ENCODE peak calls at places on chromosome X, in seven cellular contexts. One of them, this sample, is unnamed.

GRCh38 chrX:144715356-144715755 is 531.9 kb upstream of the SPANXN1 start:
- DNase-seq in uterus: no peak
- DNase-seq in H9: no peak
- DNase-seq in fibroblast of lung: no peak
- DNase-seq in PC-9: no peak
- DNase-seq in heart left ventricle: no peak
- DNase-seq in bronchial epithelial cell: no peak
- DNase-seq in this sample: no peak

GRCh38 chrX:150848914-150849365 is 49.5 kb downstream of the CD99L2 start:
- DNase-seq in heart left ventricle: no peak
- DNase-seq in bronchial epithelial cell: peak; percentile 96
- DNase-seq in H9: no peak
- DNase-seq in uterus: no peak
- DNase-seq in PC-9: peak; percentile 39
- DNase-seq in fibroblast of lung: no peak
- DNase-seq in this sample: peak; percentile 2

GRCh38 chrX:78124304-78124703 is 15.1 kb downstream of the TAF9B start:
- DNase-seq in bronchial epithelial cell: no peak
- DNase-seq in H9: no peak
- DNase-seq in fibroblast of lung: no peak
- DNase-seq in PC-9: no peak
- DNase-seq in heart left ventricle: no peak
- DNase-seq in uterus: no peak
- DNase-seq in this sample: no peak

GRCh38 chrX:102599950-102600579 is 750 bp downstream of the ARMCX5 start:
- DNase-seq in H9: no peak
- DNase-seq in bronchial epithelial cell: peak; percentile 15
- DNase-seq in fibroblast of lung: peak; percentile 48
- DNase-seq in uterus: no peak
- DNase-seq in heart left ventricle: no peak
- DNase-seq in PC-9: no peak
- DNase-seq in this sample: no peak

GRCh38 chrX:43557792-43558191 is 98.3 kb upstream of the MAOA start:
- DNase-seq in bronchial epithelial cell: peak; percentile 50
- DNase-seq in H9: peak; percentile 45
- DNase-seq in uterus: peak; percentile 33
- DNase-seq in heart left ventricle: no peak
- DNase-seq in PC-9: peak; percentile 6
- DNase-seq in fibroblast of lung: peak; percentile 36
- DNase-seq in this sample: no peak

GRCh38 chrX:112865464-112866025 is 24.9 kb upstream of the AMOT start:
- DNase-seq in bronchial epithelial cell: no peak
- DNase-seq in fibroblast of lung: no peak
- DNase-seq in heart left ventricle: no peak
- DNase-seq in PC-9: no peak
- DNase-seq in uterus: no peak
- DNase-seq in H9: no peak
- DNase-seq in this sample: no peak

GRCh38 chrX:39331062-39331704 is 529.9 kb downstream of the MID1IP1 start:
- DNase-seq in uterus: no peak
- DNase-seq in H9: no peak
- DNase-seq in bronchial epithelial cell: no peak
- DNase-seq in heart left ventricle: no peak
- DNase-seq in PC-9: no peak
- DNase-seq in fibroblast of lung: peak; percentile 45
- DNase-seq in this sample: no peak

GRCh38 chrX:132786217-132786616 is 172.2 kb downstream of the HS6ST2 start:
- DNase-seq in fibroblast of lung: peak; percentile 48
- DNase-seq in uterus: no peak
- DNase-seq in H9: no peak
- DNase-seq in heart left ventricle: no peak
- DNase-seq in PC-9: no peak
- DNase-seq in bronchial epithelial cell: no peak
- DNase-seq in this sample: peak; percentile 43

GRCh38 chrX:19739683-19740082 is 147.7 kb downstream of the SH3KBP1 start:
- DNase-seq in PC-9: peak; percentile 61
- DNase-seq in heart left ventricle: peak; percentile 40
- DNase-seq in bronchial epithelial cell: peak; percentile 57
- DNase-seq in fibroblast of lung: peak; percentile 60
- DNase-seq in H9: peak; percentile 59
- DNase-seq in uterus: peak; percentile 33
- DNase-seq in this sample: no peak

GRCh38 chrX:29090811-29091210 is 503.6 kb downstream of the IL1RAPL1 start:
- DNase-seq in H9: no peak
- DNase-seq in fibroblast of lung: peak; percentile 19
- DNase-seq in bronchial epithelial cell: peak; percentile 1
- DNase-seq in PC-9: no peak
- DNase-seq in uterus: no peak
- DNase-seq in heart left ventricle: no peak
- DNase-seq in this sample: no peak

GRCh38 chrX:45598841-45599240 is 398.2 kb upstream of the DIPK2B start:
- DNase-seq in H9: no peak
- DNase-seq in PC-9: no peak
- DNase-seq in heart left ventricle: no peak
- DNase-seq in bronchial epithelial cell: no peak
- DNase-seq in uterus: no peak
- DNase-seq in fibroblast of lung: peak; percentile 83
- DNase-seq in this sample: no peak

GRCh38 chrX:9465380-9466114 is 689 bp downstream of the TBL1X start:
- DNase-seq in H9: no peak
- DNase-seq in fibroblast of lung: peak; percentile 10
- DNase-seq in uterus: no peak
- DNase-seq in PC-9: peak; percentile 17
- DNase-seq in bronchial epithelial cell: no peak
- DNase-seq in heart left ventricle: peak; percentile 66
- DNase-seq in this sample: no peak

GRCh38 chrX:154545673-154546274 is 872 bp downstream of the G6PD start:
- DNase-seq in H9: no peak
- DNase-seq in heart left ventricle: no peak
- DNase-seq in uterus: no peak
- DNase-seq in fibroblast of lung: no peak
- DNase-seq in PC-9: no peak
- DNase-seq in bronchial epithelial cell: no peak
- DNase-seq in this sample: no peak

GRCh38 chrX:68714856-68715255 is 67.4 kb downstream of the STARD8 start:
- DNase-seq in heart left ventricle: no peak
- DNase-seq in H9: no peak
- DNase-seq in PC-9: no peak
- DNase-seq in bronchial epithelial cell: no peak
- DNase-seq in uterus: no peak
- DNase-seq in fibroblast of lung: no peak
- DNase-seq in this sample: no peak

GRCh38 chrX:120512222-120512621 is 43.1 kb upstream of the LAMP2 start:
- DNase-seq in H9: no peak
- DNase-seq in fibroblast of lung: no peak
- DNase-seq in bronchial epithelial cell: no peak
- DNase-seq in uterus: no peak
- DNase-seq in PC-9: no peak
- DNase-seq in heart left ventricle: no peak
- DNase-seq in this sample: no peak

GRCh38 chrX:120512627-120513026 is 43.5 kb upstream of the LAMP2 start:
- DNase-seq in uterus: no peak
- DNase-seq in PC-9: no peak
- DNase-seq in fibroblast of lung: no peak
- DNase-seq in H9: no peak
- DNase-seq in bronchial epithelial cell: no peak
- DNase-seq in heart left ventricle: no peak
- DNase-seq in this sample: no peak

GRCh38 chrX:120517936-120518335 is 42.8 kb downstream of the CUL4B start:
- DNase-seq in H9: no peak
- DNase-seq in fibroblast of lung: peak; percentile 85
- DNase-seq in PC-9: no peak
- DNase-seq in uterus: no peak
- DNase-seq in bronchial epithelial cell: peak; percentile 72
- DNase-seq in heart left ventricle: no peak
- DNase-seq in this sample: peak; percentile 18

GRCh38 chrX:120514236-120514635 is 45.1 kb upstream of the LAMP2 start:
- DNase-seq in heart left ventricle: no peak
- DNase-seq in fibroblast of lung: peak; percentile 8
- DNase-seq in uterus: no peak
- DNase-seq in bronchial epithelial cell: peak; percentile 24
- DNase-seq in H9: peak; percentile 24
- DNase-seq in PC-9: no peak
- DNase-seq in this sample: no peak
- TF ChIP-seq CTCF in heart left ventricle: no peak
- TF ChIP-seq CTCF in fibroblast of lung: no peak
- TF ChIP-seq CTCF in uterus: no peak
- TF ChIP-seq CTCF in bronchial epithelial cell: peak; percentile 39
- TF ChIP-seq CTCF in H9: peak; percentile 63
- TF ChIP-seq CTCF in PC-9: peak; percentile 75
- TF ChIP-seq CTCF in this sample: peak; percentile 30

GRCh38 chrX:123186796-123187195 is 2.7 kb downstream of the GRIA3 start:
- DNase-seq in uterus: no peak
- DNase-seq in heart left ventricle: no peak
- DNase-seq in fibroblast of lung: no peak
- DNase-seq in H9: no peak
- DNase-seq in PC-9: no peak
- DNase-seq in bronchial epithelial cell: no peak
- DNase-seq in this sample: no peak

GRCh38 chrX:123181515-123181914 is 2.6 kb upstream of the GRIA3 start:
- DNase-seq in heart left ventricle: no peak
- DNase-seq in H9: no peak
- DNase-seq in uterus: no peak
- DNase-seq in fibroblast of lung: no peak
- DNase-seq in PC-9: no peak
- DNase-seq in bronchial epithelial cell: no peak
- DNase-seq in this sample: no peak

GRCh38 chrX:123184858-123185251 is 777 bp downstream of the GRIA3 start:
- DNase-seq in H9: peak; percentile 38
- DNase-seq in PC-9: no peak
- DNase-seq in heart left ventricle: no peak
- DNase-seq in uterus: no peak
- DNase-seq in bronchial epithelial cell: no peak
- DNase-seq in fibroblast of lung: no peak
- DNase-seq in this sample: no peak

GRCh38 chrX:123185714-123186113 is 1.6 kb downstream of the GRIA3 start:
- DNase-seq in uterus: no peak
- DNase-seq in heart left ventricle: no peak
- DNase-seq in bronchial epithelial cell: no peak
- DNase-seq in fibroblast of lung: peak; percentile 46
- DNase-seq in PC-9: no peak
- DNase-seq in H9: no peak
- DNase-seq in this sample: no peak

DNA sequence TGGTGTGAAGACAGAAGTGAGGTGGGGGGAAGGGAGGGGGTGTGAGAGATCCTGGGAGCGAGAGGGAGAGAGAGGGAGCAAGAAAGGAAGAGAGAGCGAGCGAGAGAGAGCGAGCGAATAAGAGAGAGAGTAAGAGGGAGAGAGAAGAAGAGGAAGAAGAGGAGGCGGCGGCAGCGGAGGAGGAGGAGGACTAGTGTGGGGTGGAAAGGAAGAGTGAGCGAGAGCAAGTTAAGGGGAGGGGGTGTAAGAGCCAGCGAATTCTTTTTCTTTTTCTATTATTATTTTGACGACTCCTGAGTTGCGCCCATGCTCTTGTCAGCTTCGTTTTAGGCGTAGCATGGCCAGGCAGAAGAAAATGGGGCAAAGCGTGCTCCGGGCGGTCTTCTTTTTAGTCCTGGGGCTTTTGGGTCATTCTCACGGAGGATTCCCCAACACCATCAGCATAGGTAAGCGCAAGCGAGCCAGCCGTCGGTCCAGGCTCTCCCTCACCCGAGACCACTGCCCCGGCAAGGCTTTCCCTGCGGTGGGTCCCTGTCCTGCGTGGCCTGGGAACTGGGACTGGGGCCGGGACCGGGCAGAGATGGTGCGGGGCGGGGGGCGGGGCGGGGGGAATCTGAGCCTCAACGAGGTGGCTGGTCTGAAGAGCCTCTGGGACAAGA is at the start of gene GRIA3:
- DNase-seq in bronchial epithelial cell: peak; percentile 22
- DNase-seq in fibroblast of lung: peak; percentile 76
- DNase-seq in uterus: no peak
- DNase-seq in heart left ventricle: no peak
- DNase-seq in PC-9: no peak
- DNase-seq in H9: peak; percentile 35
- DNase-seq in this sample: no peak
- H3K27me3 ChIP-seq in bronchial epithelial cell: peaks cover 2% of the 10 kb centered on the region
- H3K27me3 ChIP-seq in fibroblast of lung: peaks cover 5% of the 10 kb centered on the region
- H3K27me3 ChIP-seq in uterus: no peaks in the 10 kb centered on the region
- H3K27me3 ChIP-seq in heart left ventricle: no peaks in the 10 kb centered on the region
- H3K27me3 ChIP-seq in PC-9: no peaks in the 10 kb centered on the region
- H3K27me3 ChIP-seq in H9: no peaks in the 10 kb centered on the region
- H3K27me3 ChIP-seq in this sample: no peaks in the 10 kb centered on the region

DNA sequence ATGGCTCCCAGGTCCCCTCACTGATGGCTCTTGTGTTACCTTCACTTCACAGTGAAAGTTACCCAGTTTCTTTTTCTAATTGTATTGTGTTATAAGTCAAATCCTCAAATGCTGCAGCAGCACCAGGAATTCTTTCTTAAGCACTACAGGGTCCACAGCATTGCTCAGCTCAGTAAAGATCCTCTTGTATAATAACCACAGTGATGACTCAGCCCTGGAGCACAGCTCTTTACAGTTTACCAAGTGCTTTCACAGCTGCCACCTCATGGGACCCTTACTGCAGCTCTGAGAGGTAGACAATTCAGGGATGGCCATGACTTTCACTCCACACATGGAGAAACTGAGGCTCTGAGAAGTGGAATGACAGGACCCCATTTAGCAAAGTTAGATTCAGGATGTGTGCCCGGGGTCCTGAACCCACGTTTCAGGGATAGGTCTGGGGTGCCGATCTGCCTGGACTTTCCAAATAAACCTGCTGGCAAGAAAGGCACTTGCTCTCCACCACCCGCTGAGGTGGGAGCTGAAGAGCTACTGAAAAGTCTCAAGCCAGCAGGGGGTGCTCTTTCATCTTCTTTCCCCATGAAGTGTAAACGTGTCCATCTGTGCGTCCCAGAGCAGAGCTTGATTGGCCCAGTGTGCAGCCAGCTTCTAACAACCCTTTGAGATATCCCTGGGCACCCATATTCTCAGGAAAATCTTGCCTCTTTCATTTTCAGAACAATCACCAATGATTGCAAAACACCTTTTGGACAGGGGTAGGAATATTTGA is 35.7 kb upstream of the GABRQ start:
- DNase-seq in uterus: no peak
- DNase-seq in H9: peak; percentile 40
- DNase-seq in heart left ventricle: no peak
- DNase-seq in fibroblast of lung: peak; percentile 66
- DNase-seq in PC-9: no peak
- DNase-seq in bronchial epithelial cell: peak; percentile 10
- DNase-seq in this sample: no peak
- TF ChIP-seq CTCF in uterus: no peak
- TF ChIP-seq CTCF in H9: peak; percentile 40
- TF ChIP-seq CTCF in heart left ventricle: no peak
- TF ChIP-seq CTCF in fibroblast of lung: no peak
- TF ChIP-seq CTCF in PC-9: peak; percentile 48
- TF ChIP-seq CTCF in bronchial epithelial cell: no peak
- TF ChIP-seq CTCF in this sample: no peak

DNA sequence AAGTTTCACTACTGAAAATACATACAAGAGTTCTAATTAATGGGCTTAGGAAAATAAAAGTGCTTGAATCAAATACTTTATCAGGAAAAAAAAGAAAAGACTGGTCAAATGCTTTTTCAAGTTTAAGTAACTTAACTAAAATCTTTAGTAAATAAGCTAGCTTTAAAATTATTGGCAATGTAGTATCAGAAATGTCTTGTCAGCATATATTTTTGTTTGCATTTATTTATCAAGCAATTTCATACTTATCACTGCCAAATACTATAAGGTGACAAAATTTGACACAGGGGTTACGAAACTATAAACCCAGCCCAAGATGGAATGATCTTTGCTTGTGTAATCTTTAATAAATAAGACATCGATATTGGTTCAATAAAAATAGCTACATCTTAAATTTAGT is 31.8 kb upstream of the MAGEA4 start:
- DNase-seq in bronchial epithelial cell: no peak
- DNase-seq in H9: no peak
- DNase-seq in uterus: no peak
- DNase-seq in PC-9: no peak
- DNase-seq in fibroblast of lung: no peak
- DNase-seq in heart left ventricle: no peak
- DNase-seq in this sample: no peak
- H3K27me3 ChIP-seq in bronchial epithelial cell: no peaks in the 10 kb centered on the region
- H3K27me3 ChIP-seq in H9: no peaks in the 10 kb centered on the region
- H3K27me3 ChIP-seq in uterus: peaks cover 3% of the 10 kb centered on the region
- H3K27me3 ChIP-seq in PC-9: no peaks in the 10 kb centered on the region
- H3K27me3 ChIP-seq in fibroblast of lung: no peaks in the 10 kb centered on the region
- H3K27me3 ChIP-seq in heart left ventricle: no peaks in the 10 kb centered on the region
- H3K27me3 ChIP-seq in this sample: no peaks in the 10 kb centered on the region

This sample was measured in kidney epithelial cell.